ENCODE peak calls at places on chromosomes 3 and 15, in eight cellular contexts. U is fibroblast of mammary gland; M is A673; X is HFF-Myc; Q is CD4-positive, CD25-positive, alpha-beta regulatory T cell; P is adipocyte; T is heart right ventricle; F is LNCaP clone FGC. R is an unnamed sample.

GRCh38 chr3:126907557-126907956 is 75.4 kb upstream of the PLXNA1 start:
- DNase-seq in F (no peak), Q (no peak), U (peak), T (no peak), M (no peak), P (peak), X (no peak), R (no peak)

GRCh38 chr3:3127432-3128010 is 781 bp downstream of the TRNT1 start:
- DNase-seq in T (no peak), Q (peak), P (peak), F (no peak), X (no peak), U (peak), M (peak), R (peak)

GRCh38 chr3:134797080-134797801 is 2.2 kb downstream of the EPHB1 start:
- DNase-seq in M (no peak), Q (no peak), U (no peak), T (no peak), F (no peak), X (no peak), P (no peak), R (no peak)

GRCh38 chr3:13867727-13868126 is 12.1 kb downstream of the WNT7A start:
- DNase-seq in M (no peak), Q (no peak), F (no peak), X (no peak), T (no peak), P (no peak), U (no peak), R (no peak)

GRCh38 chr3:15081960-15082664 is 16.8 kb downstream of the RBSN start:
- DNase-seq in T (no peak), X (no peak), U (peak), F (no peak), M (no peak), P (peak), Q (no peak), R (peak)

GRCh38 chr3:132445812-132446211 is 28.5 kb downstream of the DNAJC13 start:
- DNase-seq in U (peak), Q (no peak), P (peak), F (peak), T (no peak), X (peak), M (peak), R (peak)

GRCh38 chr3:41330465-41330864 is 131.2 kb downstream of the CTNNB1 start:
- DNase-seq in T (no peak), Q (no peak), M (no peak), X (no peak), U (peak), F (no peak), P (no peak), R (no peak)

GRCh38 chr15:57334257-57334656 is 42.0 kb upstream of the CGNL1 start:
- DNase-seq in M (peak), X (no peak), U (peak), Q (no peak), T (no peak), P (no peak), F (no peak), R (no peak)

GRCh38 chr15:51144021-51144532 is 49.4 kb upstream of the TNFAIP8L3 start:
- DNase-seq in F (no peak), P (peak), T (no peak), X (peak), Q (no peak), U (peak), M (peak), R (no peak)

GRCh38 chr3:22012471-22012870 is 261.5 kb upstream of the ZNF385D start:
- DNase-seq in X (no peak), F (no peak), P (no peak), U (peak), T (no peak), M (no peak), Q (no peak), R (no peak)

GRCh38 chr3:119608591-119608990 is 10.9 kb downstream of the PLA1A start:
- DNase-seq in P (no peak), F (no peak), T (no peak), M (no peak), U (no peak), Q (no peak), X (no peak), R (no peak)

GRCh38 chr3:81585057-81585456 is 176.4 kb downstream of the GBE1 start:
- DNase-seq in P (no peak), M (no peak), F (no peak), U (no peak), Q (no peak), X (no peak), T (no peak), R (no peak)

GRCh38 chr3:43153189-43154083 is 47.6 kb upstream of the POMGNT2 start:
- DNase-seq in U (peak), T (peak), P (peak), Q (no peak), M (no peak), X (no peak), F (no peak), R (no peak)

GRCh38 chr3:60552581-60552980 is 698.7 kb downstream of the FHIT start:
- DNase-seq in T (no peak), F (no peak), Q (no peak), M (no peak), X (no peak), U (peak), P (no peak), R (no peak)

GRCh38 chr15:100192092-100192695 is 149.6 kb downstream of the ADAMTS17 start:
- DNase-seq in Q (no peak), U (no peak), T (no peak), F (no peak), X (no peak), P (no peak), M (no peak), R (no peak)

GRCh38 chr3:96331341-96331740 is 483.1 kb upstream of the EPHA6 start:
- DNase-seq in X (no peak), P (peak), T (no peak), U (no peak), M (no peak), F (peak), Q (no peak), R (no peak)

GRCh38 chr3:56154297-56154696 is 314.0 kb downstream of the ERC2 start:
- DNase-seq in U (peak), X (no peak), T (no peak), Q (no peak), F (no peak), P (no peak), M (no peak), R (no peak)

GRCh38 chr15:64883097-64883581 is 28.6 kb upstream of the ANKDD1A start:
- DNase-seq in M (peak), X (no peak), Q (no peak), P (peak), F (no peak), T (no peak), U (peak), R (peak)

GRCh38 chr3:53045784-53046170 is at the start of gene SFMBT1:
- DNase-seq in X (no peak), M (peak), U (peak), F (no peak), P (peak), Q (peak), T (peak), R (peak)

GRCh38 chr3:11438636-11439035 is 166.4 kb downstream of the ATG7 start:
- DNase-seq in X (no peak), F (no peak), P (no peak), U (peak), T (peak), Q (no peak), M (no peak), R (no peak)

GRCh38 chr15:31525296-31525695 is 198.7 kb downstream of the KLF13 start:
- DNase-seq in F (no peak), U (no peak), X (no peak), P (no peak), T (no peak), M (no peak), Q (no peak), R (no peak)

GRCh38 chr15:90818251-90819210 is 49.9 kb upstream of the FURIN start:
- DNase-seq in P (no peak), X (no peak), F (no peak), T (no peak), M (peak), U (no peak), Q (no peak), R (peak)

GRCh38 chr3:179509701-179510100 is 53.0 kb upstream of the ACTL6A start:
- DNase-seq in X (no peak), Q (no peak), U (no peak), T (no peak), F (no peak), M (no peak), P (no peak), R (no peak)

GRCh38 chr3:4493008-4493930 is at the start of gene ITPR1:
- DNase-seq in M (peak), X (peak), U (peak), F (peak), P (peak), Q (peak), T (peak), R (peak)

GRCh38 chr3:4497005-4497692 is 4.0 kb downstream of the ITPR1 start:
- DNase-seq in T (no peak), U (no peak), M (no peak), Q (no peak), X (no peak), P (no peak), F (no peak), R (no peak)

GRCh38 chr3:4493931-4494806 is 1.0 kb downstream of the ITPR1 start:
- DNase-seq in U (peak), T (peak), P (peak), M (peak), X (no peak), F (no peak), Q (no peak), R (no peak)

GRCh38 chr3:4494807-4495200 is 1.7 kb downstream of the ITPR1 start:
- DNase-seq in M (no peak), U (no peak), F (no peak), Q (no peak), T (no peak), P (no peak), X (no peak), R (no peak)

DNA sequence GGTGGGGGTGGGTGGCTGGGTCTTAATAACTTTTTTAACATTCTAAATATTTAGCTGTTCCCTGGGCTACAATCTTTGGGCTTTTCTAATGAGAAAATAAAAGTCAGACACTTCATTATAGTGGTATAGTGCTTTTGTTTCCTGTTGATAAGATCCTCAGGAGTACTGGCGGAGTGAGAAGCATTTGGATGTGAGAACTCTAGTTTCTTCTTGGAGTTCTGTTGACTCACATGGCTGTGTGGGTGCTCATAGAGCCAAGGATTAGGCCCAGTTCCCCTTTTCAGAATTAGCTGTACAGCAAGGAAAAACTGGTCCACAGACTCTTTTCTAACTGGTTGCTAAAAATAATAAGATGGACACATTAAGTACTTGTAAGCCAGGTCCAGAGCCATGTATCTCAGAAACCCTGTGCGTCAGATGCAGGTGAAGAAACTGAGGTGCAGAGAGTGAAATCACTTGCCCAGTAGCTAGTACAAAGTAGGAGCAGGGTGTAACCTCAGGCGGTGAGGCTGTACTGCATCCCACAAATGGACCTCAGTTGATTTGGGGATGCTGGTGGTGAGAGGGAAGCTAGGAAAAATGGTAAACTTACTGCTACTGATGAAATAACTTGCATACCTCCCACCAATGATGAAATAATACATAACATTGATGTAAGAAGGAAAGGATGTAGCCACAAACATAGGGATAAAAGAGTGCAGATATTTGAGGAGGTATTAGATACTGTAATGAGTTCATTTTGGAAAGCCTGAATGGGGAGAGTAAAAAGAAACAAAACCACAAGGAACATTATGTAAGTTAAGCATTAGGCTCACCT is 2.4 kb downstream of the ITPR1 start:
- DNase-seq in Q (no peak), X (no peak), F (no peak), P (no peak), U (no peak), T (no peak), M (no peak), R (peak)
- H3K4me3 ChIP-seq in Q (peak), X (no peak), F (no peak), P (no peak), U (no peak), T (peak), M (no peak), R (peak)

DNA sequence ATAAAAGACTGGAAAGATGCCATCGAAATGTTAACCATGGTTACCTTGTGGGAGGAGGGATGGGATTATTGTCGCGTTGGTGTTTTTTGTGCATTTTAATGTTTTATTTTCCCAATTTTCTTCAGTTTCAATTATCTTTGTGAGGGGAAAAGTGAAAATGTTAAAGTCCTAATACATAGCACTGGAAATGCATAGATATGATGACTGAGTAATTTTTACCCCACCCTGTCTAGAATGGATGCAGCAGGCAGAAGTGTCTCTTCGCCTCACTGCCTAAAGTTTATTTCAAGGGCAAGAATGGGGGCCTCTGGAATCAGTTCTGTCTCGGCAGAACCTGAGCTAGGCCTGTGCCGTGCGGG is 11.5 kb downstream of the FOXL2 start:
- DNase-seq in X (no peak), U (no peak), P (no peak), F (no peak), Q (no peak), T (no peak), M (no peak), R (no peak)
- H3K4me3 ChIP-seq in X (no peak), U (no peak), P (no peak), F (no peak), Q (no peak), T (no peak), M (peak), R (peak)

GRCh38 chr15:98085003-98085639 is 124.6 kb downstream of the ARRDC4 start:
- DNase-seq in F (peak), M (peak), U (peak), T (peak), X (peak), Q (no peak), P (peak), R (peak)

DNA sequence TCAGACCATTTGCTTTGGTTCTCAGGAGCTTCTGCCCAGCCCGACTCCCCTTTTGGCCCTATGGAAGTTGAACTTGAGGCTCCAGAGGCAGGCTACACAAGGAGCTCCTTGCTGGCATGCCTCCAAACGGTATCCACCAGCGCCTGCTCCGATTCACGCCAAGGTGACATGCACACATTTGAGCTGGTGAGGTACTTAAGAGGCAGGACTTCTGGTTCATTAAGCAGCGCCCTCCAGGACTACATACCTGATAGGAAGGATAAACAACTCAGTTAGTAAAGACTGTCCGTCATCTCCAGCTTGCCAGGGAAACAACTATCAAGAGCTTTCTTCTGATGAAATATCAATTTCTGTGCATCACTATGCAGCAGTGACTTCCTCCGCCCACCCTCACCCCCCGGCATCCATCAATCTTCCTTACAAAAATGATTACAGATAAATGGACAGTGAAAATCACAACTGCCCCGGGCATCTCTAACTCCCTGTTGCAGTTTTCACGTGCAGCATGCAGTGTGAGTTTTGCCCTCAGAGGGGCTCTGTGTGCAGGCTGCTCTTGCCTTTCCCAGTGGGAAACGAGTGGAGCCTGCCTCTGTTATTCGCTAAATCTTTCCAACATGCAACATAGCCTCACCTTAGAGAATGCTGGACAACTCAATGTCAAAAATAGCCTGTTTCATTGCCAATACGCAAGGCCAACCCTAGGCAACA is 122.9 kb downstream of the ARRDC4 start:
- DNase-seq in U (no peak), M (no peak), T (no peak), F (no peak), Q (no peak), P (no peak), X (no peak), R (no peak)
- H3K4me3 ChIP-seq in U (no peak), M (no peak), T (no peak), F (no peak), Q (no peak), P (no peak), X (no peak), R (no peak)

GRCh38 chr15:60454824-60455223 is 24.1 kb downstream of the ICE2 start:
- DNase-seq in Q (no peak), F (peak), U (no peak), P (no peak), X (no peak), T (no peak), M (no peak), R (no peak)
- H3K4me3 ChIP-seq in Q (no peak), F (no peak), U (no peak), P (no peak), X (no peak), T (no peak), M (no peak), R (no peak)

DNA sequence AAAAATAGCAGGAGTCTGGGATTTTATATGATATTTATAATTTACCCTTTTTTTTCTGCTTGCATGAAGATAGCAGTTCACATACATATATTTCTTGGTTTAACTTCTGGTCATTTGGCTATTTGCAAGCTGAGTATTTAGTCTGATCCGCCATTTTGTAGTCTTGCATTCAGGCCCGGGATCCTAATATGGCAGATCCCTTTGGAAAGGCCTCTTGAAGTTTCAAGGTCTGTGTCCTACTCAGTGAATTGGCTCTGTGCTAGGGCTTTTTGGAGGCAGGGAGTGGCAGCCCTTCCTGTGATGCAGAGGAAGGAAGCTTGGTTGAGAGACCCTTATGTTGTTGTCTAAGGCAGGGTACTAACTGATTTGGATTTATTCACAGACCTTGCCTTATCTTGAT is 2.9 kb downstream of the SNRPN start:
- DNase-seq in T (no peak), X (no peak), P (no peak), Q (no peak), F (no peak), U (no peak), M (no peak), R (no peak)
- H3K4me3 ChIP-seq in T (peak), X (no peak), P (no peak), Q (peak), F (peak), U (no peak), M (no peak), R (no peak)

GRCh38 chr3:153881201-153881600 is 240.0 kb upstream of the ARHGEF26 start:
- DNase-seq in U (peak), Q (no peak), M (no peak), X (no peak), T (no peak), F (no peak), P (no peak), R (no peak)
- H3K4me3 ChIP-seq in U (no peak), Q (no peak), M (no peak), X (no peak), T (no peak), F (no peak), P (no peak), R (no peak)

R was measured in HL-60.